ENCODE peak calls at places on chromosomes 6 and 20, in four cellular contexts. L, M, X and N are unnamed samples.

GRCh38 chr6:155706806-155707205 is 251.2 kb upstream of the NOX3 start:
- DNase-seq in M (no peak), X (no peak), L (no peak), N (no peak)

GRCh38 chr6:3713266-3713665 is 38.2 kb downstream of the PXDC1 start:
- DNase-seq in M (no peak), X (no peak), L (no peak), N (no peak)

GRCh38 chr6:113306552-113307145 is 550.5 kb upstream of the MARCKS start:
- DNase-seq in M (no peak), X (peak), L (peak), N (peak)

GRCh38 chr6:170098428-170099170 is 192.3 kb downstream of the DLL1 start:
- DNase-seq in L (no peak), X (no peak), M (no peak), N (no peak)

GRCh38 chr6:122845916-122846632 is 57.0 kb downstream of the SMPDL3A start:
- DNase-seq in L (no peak), X (no peak), M (peak), N (no peak)

GRCh38 chr20:51339721-51340450 is 202.6 kb downstream of the NFATC2 start:
- DNase-seq in L (peak), X (no peak), M (no peak), N (no peak)

GRCh38 chr20:44034451-44034850 is 119.8 kb downstream of the TOX2 start:
- DNase-seq in M (no peak), L (no peak), X (no peak), N (no peak)

GRCh38 chr6:36469148-36469661 is 26.4 kb downstream of the KCTD20 start:
- DNase-seq in L (no peak), X (no peak), M (no peak), N (no peak)

GRCh38 chr20:35953411-35954199 is 697 bp downstream of the SCAND1 start:
- DNase-seq in L (peak), X (no peak), M (peak), N (peak)

GRCh38 chr6:48986803-48987202 is 476.2 kb downstream of the MMUT start:
- DNase-seq in X (no peak), L (no peak), M (no peak), N (no peak)

GRCh38 chr6:36668601-36669390 is 9.7 kb upstream of the CDKN1A start:
- DNase-seq in L (no peak), M (no peak), X (no peak), N (no peak)

GRCh38 chr6:63683071-63683603 is 47.5 kb downstream of the PHF3 start:
- DNase-seq in M (no peak), X (no peak), L (no peak), N (no peak)

GRCh38 chr20:9515761-9516657 is 1.6 kb downstream of the LAMP5 start:
- DNase-seq in X (no peak), L (no peak), M (no peak), N (peak)

GRCh38 chr20:52959125-52959524 is 13.0 kb upstream of the TSHZ2 start:
- DNase-seq in M (no peak), X (peak), L (peak), N (peak)

GRCh38 chr6:44662461-44663121 is 275.1 kb downstream of the CDC5L start:
- DNase-seq in X (no peak), L (no peak), M (no peak), N (peak)

GRCh38 chr6:44245912-44246662 is 814 bp upstream of the HSP90AB1 start:
- DNase-seq in L (peak), M (peak), X (peak), N (peak)

GRCh38 chr6:45775026-45775697 is 240.5 kb downstream of the CLIC5 start:
- DNase-seq in M (no peak), L (no peak), X (no peak), N (no peak)

GRCh38 chr20:50977066-50978045 is 18.7 kb downstream of the MOCS3 start:
- DNase-seq in L (no peak), X (no peak), M (no peak), N (no peak)

GRCh38 chr6:1516742-1517520 is 92.8 kb upstream of the FOXC1 start:
- DNase-seq in L (no peak), X (no peak), M (no peak), N (no peak)

GRCh38 chr6:31175961-31176360 is 5.5 kb upstream of the POU5F1 start:
- DNase-seq in M (peak), X (no peak), L (peak), N (no peak)

GRCh38 chr6:31588871-31589650 is 3.0 kb downstream of the LST1 start:
- DNase-seq in M (no peak), L (no peak), X (no peak), N (no peak)

GRCh38 chr6:9266741-9267140 is 831.4 kb upstream of the SLC35B3 start:
- DNase-seq in X (no peak), M (no peak), L (no peak), N (no peak)

GRCh38 chr6:27286141-27286540 is 25.9 kb downstream of the POM121L2 start:
- DNase-seq in L (no peak), M (no peak), X (no peak), N (no peak)

GRCh38 chr6:27290065-27290849 is 21.8 kb downstream of the POM121L2 start:
- DNase-seq in M (peak), X (peak), L (peak), N (peak)

GRCh38 chr6:27287751-27288135 is 24.3 kb downstream of the POM121L2 start:
- DNase-seq in X (no peak), M (no peak), L (no peak), N (no peak)

GRCh38 chr6:27290850-27291208 is 21.2 kb downstream of the POM121L2 start:
- DNase-seq in L (no peak), M (no peak), X (no peak), N (no peak)

GRCh38 chr6:27288136-27289044 is 23.7 kb downstream of the POM121L2 start:
- DNase-seq in M (no peak), L (peak), X (peak), N (peak)
- H3K4me2 ChIP-seq in M (peak), L (peak), X (peak), N (peak)

DNA sequence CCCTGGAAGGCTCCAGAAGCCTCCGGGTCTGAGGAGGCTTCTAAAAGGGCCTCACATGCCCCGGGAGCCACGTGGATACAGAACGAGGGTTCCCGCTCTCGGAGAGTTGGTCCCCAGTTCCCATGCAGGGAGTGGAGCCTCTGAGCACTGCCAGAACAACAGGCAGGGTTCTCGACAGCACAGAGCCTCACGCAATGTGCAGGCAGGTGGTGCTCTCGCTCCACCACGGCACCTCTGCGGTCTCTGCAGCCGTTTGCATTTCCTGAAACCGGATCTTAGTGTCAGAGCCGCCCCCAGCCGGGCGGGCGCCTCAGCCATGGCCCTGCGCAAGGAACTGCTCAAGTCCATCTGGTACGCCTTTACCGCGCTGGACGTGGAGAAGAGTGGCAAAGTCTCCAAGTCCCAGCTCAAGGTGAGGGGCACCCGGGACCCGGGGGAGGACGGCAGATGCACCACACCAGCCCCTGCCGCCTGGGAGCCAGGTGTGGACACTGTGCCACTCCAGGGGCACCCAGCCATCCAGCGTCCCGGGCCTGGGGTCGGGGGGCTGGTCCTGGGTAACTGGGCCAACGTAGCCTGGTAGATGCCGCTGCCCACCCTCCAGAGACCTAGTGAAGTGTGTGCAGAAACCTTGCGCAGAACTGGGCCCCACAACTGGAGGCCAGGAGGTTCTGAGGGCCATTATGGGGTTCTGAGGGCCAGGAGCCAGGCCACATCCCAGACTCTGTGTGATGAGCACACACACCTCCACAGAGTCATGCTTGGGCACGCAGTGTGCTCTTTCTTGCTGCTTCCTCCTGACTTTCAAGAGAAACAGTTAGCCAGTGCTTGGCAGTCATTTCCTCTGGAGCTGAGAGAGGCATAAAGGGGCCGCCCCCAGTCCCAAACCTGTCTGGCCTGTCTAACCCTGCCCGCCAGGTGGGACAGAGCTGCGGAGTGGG is at the start of gene DEF6:
- DNase-seq in M (peak), X (peak), L (peak), N (peak)
- H3K4me2 ChIP-seq in M (peak), X (no peak), L (peak), N (peak)

GRCh38 chr6:89281779-89282246 is 33.3 kb downstream of the GABRR2 start:
- DNase-seq in L (peak), X (peak), M (peak), N (peak)
- H3K4me2 ChIP-seq in L (no peak), X (no peak), M (no peak), N (no peak)

GRCh38 chr6:161134550-161135298 is 139.1 kb downstream of the AGPAT4 start:
- DNase-seq in M (no peak), L (no peak), X (no peak), N (no peak)
- H3K4me2 ChIP-seq in M (no peak), L (no peak), X (no peak), N (no peak)

GRCh38 chr20:59939879-59940128 is 301 bp downstream of the PPP1R3D start:
- DNase-seq in M (peak), X (no peak), L (peak), N (no peak)
- H3K4me2 ChIP-seq in M (peak), X (peak), L (peak), N (peak)

DNA sequence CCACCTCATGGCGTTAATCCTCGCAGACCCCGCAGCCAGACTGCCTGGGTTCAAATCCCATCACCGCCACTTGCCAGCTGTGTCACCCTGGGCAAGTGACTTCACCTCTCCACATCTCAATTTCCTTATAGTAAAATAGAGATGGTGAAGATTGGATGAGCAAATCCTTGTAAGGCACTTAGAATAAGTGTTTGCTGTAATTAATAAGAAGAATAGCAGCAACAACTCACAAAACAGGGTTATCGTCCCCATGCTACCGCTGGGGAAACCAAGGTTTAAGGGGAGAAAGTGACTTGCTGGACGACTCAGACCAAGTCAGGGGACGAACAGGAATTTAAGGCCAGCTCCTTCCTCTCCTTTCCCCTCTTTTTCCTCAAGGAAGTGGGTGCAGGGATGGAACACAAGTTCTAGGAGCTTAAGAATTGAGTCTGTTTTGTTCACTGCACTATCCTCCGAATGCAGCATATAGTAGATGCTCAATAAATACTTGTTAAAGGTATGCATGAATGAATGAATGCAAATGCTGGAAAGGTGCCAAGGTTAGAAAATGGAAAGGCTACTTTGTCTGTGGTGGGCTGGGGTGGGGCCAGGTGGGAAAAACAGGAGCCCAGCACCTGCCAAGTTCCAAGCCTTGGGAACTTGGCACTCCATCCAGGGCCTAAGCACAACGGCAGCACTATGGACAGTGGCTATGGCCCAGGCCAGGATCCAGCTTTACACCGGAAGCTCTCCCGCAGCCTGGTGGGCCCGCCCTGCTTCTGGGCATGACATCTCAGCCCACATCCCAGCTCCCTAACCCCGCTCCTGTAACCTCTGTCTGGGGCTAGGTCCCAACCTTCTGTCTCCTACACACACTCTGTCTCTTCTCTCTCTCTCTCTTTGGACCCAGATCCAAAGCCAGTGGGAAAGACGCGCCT is 4.9 kb upstream of the CDH22 start:
- DNase-seq in L (no peak), M (no peak), X (no peak), N (no peak)
- H3K4me2 ChIP-seq in L (peak), M (no peak), X (peak), N (peak)

DNA sequence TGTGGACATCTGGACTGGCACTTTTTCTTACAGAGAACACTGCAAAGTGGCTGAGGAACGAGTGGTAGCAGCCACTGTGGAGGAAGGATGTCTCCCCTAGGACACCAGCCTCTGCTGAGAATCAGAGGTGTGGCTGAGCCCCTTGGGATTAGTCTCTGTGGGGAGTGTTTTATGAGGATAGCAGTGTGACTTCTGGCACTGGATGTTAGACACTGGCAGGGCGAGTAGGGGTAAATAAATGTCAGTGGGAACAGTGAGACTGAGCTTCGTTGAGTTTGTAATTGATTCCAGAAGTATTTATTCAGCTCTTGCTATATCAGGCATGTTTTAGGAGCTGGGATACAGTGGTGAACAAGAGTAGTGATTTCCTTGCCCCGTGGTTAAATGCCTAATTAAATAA is 124.0 kb downstream of the JARID2 start:
- DNase-seq in X (no peak), M (no peak), L (no peak), N (no peak)
- H3K4me2 ChIP-seq in X (no peak), M (no peak), L (no peak), N (peak)

DNA sequence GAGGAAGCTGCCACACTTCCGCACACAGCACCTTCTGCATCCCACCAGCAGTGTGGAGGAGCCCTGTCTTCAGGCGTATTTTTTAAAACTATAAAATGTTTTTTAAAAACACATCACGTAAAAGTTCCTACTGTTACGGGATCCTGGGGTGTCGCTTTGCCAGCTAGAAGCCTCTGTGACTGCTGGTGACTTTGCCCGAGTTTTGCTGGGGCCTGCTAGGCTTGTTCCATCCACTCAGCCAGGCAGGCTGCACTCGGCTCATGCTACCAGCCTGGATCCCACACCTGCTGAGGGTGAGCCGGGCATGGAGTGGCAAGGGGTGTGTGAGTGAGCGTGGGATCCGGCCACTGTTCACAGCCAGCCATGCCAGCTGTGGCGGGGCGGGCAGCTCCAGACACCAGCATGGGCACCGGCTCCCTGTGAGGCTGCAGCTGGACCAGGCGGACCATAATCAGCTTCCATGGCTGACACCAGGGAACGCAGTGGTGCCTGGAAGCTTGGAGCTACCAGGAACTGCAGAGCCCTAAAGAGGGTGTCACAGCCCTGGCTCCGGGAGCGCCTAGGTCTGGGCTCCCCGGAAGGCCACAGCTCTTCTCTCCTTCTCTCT is 12.3 kb upstream of the SLCO4A1 start:
- DNase-seq in X (no peak), L (no peak), M (no peak), N (no peak)
- H3K4me2 ChIP-seq in X (no peak), L (no peak), M (no peak), N (no peak)

DNA sequence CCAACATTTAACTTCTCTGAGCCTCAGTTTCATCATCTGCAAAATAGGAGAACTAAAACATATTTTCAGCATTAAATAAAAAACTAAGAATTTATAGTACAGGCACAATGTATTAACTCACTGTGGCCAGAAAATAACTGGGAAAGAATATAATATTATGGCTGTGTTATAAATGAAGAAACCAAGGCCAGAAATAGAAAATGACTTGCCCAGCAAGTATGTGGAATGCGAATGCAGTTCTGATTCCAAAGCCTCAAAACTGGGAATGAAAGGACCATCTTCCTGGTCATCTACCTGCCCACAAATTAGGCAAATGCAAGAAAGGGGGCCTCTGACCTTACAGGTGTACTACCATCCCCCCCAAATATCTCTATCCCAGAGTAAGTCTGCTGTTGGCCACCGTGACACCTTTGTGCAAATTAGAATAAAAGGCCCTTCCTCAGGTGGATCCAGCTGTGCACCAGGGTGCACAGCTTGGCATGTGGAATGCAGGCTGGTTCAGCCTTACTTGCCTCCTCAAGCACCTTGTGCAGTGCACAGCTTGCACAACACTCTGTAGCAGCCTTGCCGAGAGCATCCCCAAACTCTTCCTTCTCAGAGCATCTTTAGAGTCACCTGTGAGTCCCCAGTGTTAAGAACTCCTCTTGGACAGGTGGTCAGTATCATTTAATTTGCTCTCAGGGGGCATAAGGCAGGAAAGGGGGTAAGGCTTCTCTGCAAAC is 4.4 kb downstream of the SLC13A3 start:
- DNase-seq in M (peak), X (no peak), L (no peak), N (no peak)
- H3K4me2 ChIP-seq in M (no peak), X (no peak), L (no peak), N (no peak)